ENCODE peak calls at places on chromosome 5, in four cellular contexts. One of them, this sample, is unnamed.

GRCh38 chr5:117889592-117889991 is 1098.8 kb downstream of the DTWD2 start:
- DNase-seq in GM23248: no peak
- DNase-seq in mesenchymal stem cell: peak
- DNase-seq in adipocyte: peak
- DNase-seq in this sample: no peak

GRCh38 chr5:151556808-151557207 is 34.3 kb downstream of the FAT2 start:
- DNase-seq in adipocyte: no peak
- DNase-seq in GM23248: no peak
- DNase-seq in mesenchymal stem cell: no peak
- DNase-seq in this sample: peak

GRCh38 chr5:72749362-72749997 is 67.0 kb upstream of the TNPO1 start:
- DNase-seq in adipocyte: no peak
- DNase-seq in GM23248: no peak
- DNase-seq in mesenchymal stem cell: no peak
- DNase-seq in this sample: peak

GRCh38 chr5:44875661-44876250 is 67.0 kb downstream of the MRPS30 start:
- DNase-seq in adipocyte: no peak
- DNase-seq in mesenchymal stem cell: peak
- DNase-seq in GM23248: peak
- DNase-seq in this sample: no peak

GRCh38 chr5:149656576-149657182 is 73.4 kb upstream of the PPARGC1B start:
- DNase-seq in mesenchymal stem cell: no peak
- DNase-seq in GM23248: peak
- DNase-seq in adipocyte: no peak
- DNase-seq in this sample: peak

GRCh38 chr5:134175874-134176522 is 752 bp downstream of the SKP1 start:
- DNase-seq in mesenchymal stem cell: peak
- DNase-seq in adipocyte: peak
- DNase-seq in GM23248: peak
- DNase-seq in this sample: no peak

GRCh38 chr5:147898875-147899401 is 7.4 kb downstream of the C5orf46 start:
- DNase-seq in adipocyte: no peak
- DNase-seq in mesenchymal stem cell: no peak
- DNase-seq in GM23248: no peak
- DNase-seq in this sample: no peak

GRCh38 chr5:107519900-107520354 is 150.8 kb downstream of the EFNA5 start:
- DNase-seq in mesenchymal stem cell: peak
- DNase-seq in GM23248: peak
- DNase-seq in adipocyte: no peak
- DNase-seq in this sample: no peak

GRCh38 chr5:148443998-148444397 is 60.2 kb downstream of the FBXO38 start:
- DNase-seq in adipocyte: peak
- DNase-seq in GM23248: peak
- DNase-seq in mesenchymal stem cell: peak
- DNase-seq in this sample: peak

GRCh38 chr5:153147891-153148623 is 342.4 kb upstream of the GRIA1 start:
- DNase-seq in GM23248: peak
- DNase-seq in mesenchymal stem cell: peak
- DNase-seq in adipocyte: no peak
- DNase-seq in this sample: peak

GRCh38 chr5:74837115-74837514 is 29.1 kb downstream of the FAM169A start:
- DNase-seq in mesenchymal stem cell: no peak
- DNase-seq in adipocyte: no peak
- DNase-seq in GM23248: no peak
- DNase-seq in this sample: no peak

GRCh38 chr5:139788294-139788875 is 7.2 kb upstream of the PSD2 start:
- DNase-seq in adipocyte: no peak
- DNase-seq in mesenchymal stem cell: no peak
- DNase-seq in GM23248: peak
- DNase-seq in this sample: peak

GRCh38 chr5:145585443-145586148 is 249.5 kb downstream of the PRELID2 start:
- DNase-seq in adipocyte: no peak
- DNase-seq in GM23248: no peak
- DNase-seq in mesenchymal stem cell: no peak
- DNase-seq in this sample: no peak

GRCh38 chr5:146962801-146963355 is 84.3 kb upstream of the PPP2R2B start:
- DNase-seq in GM23248: peak
- DNase-seq in mesenchymal stem cell: peak
- DNase-seq in adipocyte: peak
- DNase-seq in this sample: no peak

GRCh38 chr5:77972545-77973252 is 196.6 kb upstream of the TBCA start:
- DNase-seq in mesenchymal stem cell: no peak
- DNase-seq in GM23248: peak
- DNase-seq in adipocyte: peak
- DNase-seq in this sample: peak

GRCh38 chr5:134554319-134555222 is 29.1 kb downstream of the JADE2 start:
- DNase-seq in adipocyte: peak
- DNase-seq in GM23248: peak
- DNase-seq in mesenchymal stem cell: peak
- DNase-seq in this sample: no peak

GRCh38 chr5:179839328-179840256 is 18.9 kb downstream of the SQSTM1 start:
- DNase-seq in GM23248: no peak
- DNase-seq in adipocyte: no peak
- DNase-seq in mesenchymal stem cell: peak
- DNase-seq in this sample: no peak

GRCh38 chr5:169052207-169052606 is 248.7 kb downstream of the SLIT3 start:
- DNase-seq in adipocyte: peak
- DNase-seq in GM23248: peak
- DNase-seq in mesenchymal stem cell: no peak
- DNase-seq in this sample: no peak

GRCh38 chr5:80216753-80217596 is 38.9 kb downstream of the SERINC5 start:
- DNase-seq in GM23248: peak
- DNase-seq in adipocyte: no peak
- DNase-seq in mesenchymal stem cell: no peak
- DNase-seq in this sample: no peak

GRCh38 chr5:118545050-118545449 is 443.3 kb downstream of the DTWD2 start:
- DNase-seq in GM23248: no peak
- DNase-seq in adipocyte: no peak
- DNase-seq in mesenchymal stem cell: no peak
- DNase-seq in this sample: no peak

GRCh38 chr5:131000289-131000688 is 164.8 kb downstream of the HINT1 start:
- DNase-seq in GM23248: no peak
- DNase-seq in adipocyte: no peak
- DNase-seq in mesenchymal stem cell: no peak
- DNase-seq in this sample: no peak

GRCh38 chr5:123262275-123262823 is 160.9 kb downstream of the CEP120 start:
- DNase-seq in GM23248: peak
- DNase-seq in adipocyte: peak
- DNase-seq in mesenchymal stem cell: no peak
- DNase-seq in this sample: no peak

GRCh38 chr5:84961193-84961592 is 576.5 kb upstream of the EDIL3 start:
- DNase-seq in adipocyte: no peak
- DNase-seq in mesenchymal stem cell: no peak
- DNase-seq in GM23248: no peak
- DNase-seq in this sample: no peak

GRCh38 chr5:151924564-151925395 is at the start of gene GLRA1:
- DNase-seq in GM23248: peak
- DNase-seq in adipocyte: peak
- DNase-seq in mesenchymal stem cell: peak
- DNase-seq in this sample: peak

GRCh38 chr5:169173372-169173771 is 127.6 kb downstream of the SLIT3 start:
- DNase-seq in GM23248: peak
- DNase-seq in adipocyte: peak
- DNase-seq in mesenchymal stem cell: no peak
- DNase-seq in this sample: no peak

GRCh38 chr5:1827410-1828397 is 26.5 kb downstream of the NDUFS6 start:
- DNase-seq in mesenchymal stem cell: no peak
- DNase-seq in GM23248: no peak
- DNase-seq in adipocyte: no peak
- DNase-seq in this sample: peak

GRCh38 chr5:10153394-10153793 is 96.3 kb downstream of the ATPSCKMT start:
- DNase-seq in mesenchymal stem cell: no peak
- DNase-seq in adipocyte: no peak
- DNase-seq in GM23248: no peak
- DNase-seq in this sample: no peak

GRCh38 chr5:1265026-1265425 is 29.8 kb downstream of the TERT start:
- DNase-seq in mesenchymal stem cell: no peak
- DNase-seq in adipocyte: no peak
- DNase-seq in GM23248: no peak
- DNase-seq in this sample: no peak

GRCh38 chr5:81708889-81709288 is 42.0 kb downstream of the SSBP2 start:
- DNase-seq in GM23248: no peak
- DNase-seq in adipocyte: no peak
- DNase-seq in mesenchymal stem cell: no peak
- DNase-seq in this sample: no peak

GRCh38 chr5:145858929-145859328 is 13.9 kb downstream of the GRXCR2 start:
- DNase-seq in adipocyte: peak
- DNase-seq in GM23248: peak
- DNase-seq in mesenchymal stem cell: no peak
- DNase-seq in this sample: no peak

GRCh38 chr5:52531105-52531504 is 256.6 kb upstream of the ITGA1 start:
- DNase-seq in mesenchymal stem cell: no peak
- DNase-seq in GM23248: no peak
- DNase-seq in adipocyte: no peak
- DNase-seq in this sample: peak

GRCh38 chr5:59856324-59856723 is 37.2 kb downstream of the PDE4D start:
- DNase-seq in mesenchymal stem cell: no peak
- DNase-seq in adipocyte: no peak
- DNase-seq in GM23248: no peak
- DNase-seq in this sample: no peak

GRCh38 chr5:132294728-132295504 is 722 bp downstream of the SLC22A4 start:
- DNase-seq in mesenchymal stem cell: peak
- DNase-seq in adipocyte: peak
- DNase-seq in GM23248: peak
- DNase-seq in this sample: peak

GRCh38 chr5:14685757-14686156 is 21.2 kb downstream of the OTULIN start:
- DNase-seq in GM23248: peak
- DNase-seq in mesenchymal stem cell: peak
- DNase-seq in adipocyte: peak
- DNase-seq in this sample: peak

GRCh38 chr5:25119654-25120053 is 474.9 kb upstream of the CDH10 start:
- DNase-seq in mesenchymal stem cell: peak
- DNase-seq in GM23248: peak
- DNase-seq in adipocyte: peak
- DNase-seq in this sample: no peak

DNA sequence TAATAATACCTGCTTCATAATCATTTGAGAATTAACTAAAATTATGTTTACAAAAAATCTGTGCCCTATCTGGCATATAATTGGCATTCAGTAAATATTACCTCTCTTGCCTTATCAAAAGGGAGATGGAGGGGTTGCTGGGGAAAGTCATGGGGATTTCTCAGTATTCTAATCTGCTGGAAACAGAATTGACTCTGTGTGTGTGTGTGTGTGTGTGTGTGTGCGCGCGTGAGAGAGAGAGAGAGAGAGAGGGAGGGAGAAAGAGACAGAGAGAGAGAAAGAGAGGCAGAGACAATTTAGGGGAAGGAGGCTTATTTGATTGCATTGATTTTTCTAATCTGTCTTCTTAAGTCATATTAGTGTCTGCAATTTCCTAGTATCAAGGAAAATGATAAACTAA is 20.3 kb downstream of the ZNF474 start:
- DNase-seq in mesenchymal stem cell: no peak
- DNase-seq in adipocyte: no peak
- DNase-seq in GM23248: no peak
- DNase-seq in this sample: no peak
- H3K4me3 ChIP-seq in mesenchymal stem cell: no peak
- H3K4me3 ChIP-seq in adipocyte: peak
- H3K4me3 ChIP-seq in GM23248: peak
- H3K4me3 ChIP-seq in this sample: no peak

DNA sequence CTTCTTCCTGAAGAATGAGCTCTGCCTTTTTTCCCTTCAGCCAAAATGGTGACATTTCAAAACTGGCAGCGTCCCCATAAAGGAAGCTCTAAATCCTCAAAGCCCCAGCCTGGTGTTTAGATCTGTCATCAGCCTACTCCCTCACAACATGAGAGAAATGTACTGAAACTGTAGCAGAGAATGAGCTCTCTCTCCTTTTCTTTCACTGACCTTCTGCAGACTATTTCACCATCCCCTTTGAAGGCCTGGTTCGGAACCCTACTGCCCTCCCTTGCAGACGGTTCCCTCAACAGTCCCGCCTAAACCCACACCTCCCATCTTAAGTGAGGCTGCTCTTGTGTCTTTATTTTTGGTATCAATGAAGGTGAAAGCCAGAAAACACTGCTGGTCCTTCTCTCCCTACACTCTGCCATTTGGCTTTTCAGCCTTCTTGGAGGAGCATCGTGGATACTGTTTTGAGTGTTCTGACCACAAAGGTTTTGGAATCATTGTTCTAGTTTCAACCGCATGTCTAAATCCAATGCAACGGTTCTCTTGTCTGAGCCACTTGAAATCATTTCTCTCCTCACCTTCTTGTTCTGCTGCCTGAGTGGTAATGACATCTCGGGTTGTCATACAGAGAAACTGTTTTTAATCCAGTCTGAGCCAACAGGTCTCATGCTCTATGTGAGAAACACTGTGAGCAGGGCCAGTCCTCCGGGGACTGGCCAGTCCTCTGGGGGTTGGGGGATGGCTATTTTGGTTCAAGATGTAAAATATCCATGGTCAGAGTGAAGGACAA is 39.0 kb downstream of the ITK start:
- DNase-seq in adipocyte: peak
- DNase-seq in mesenchymal stem cell: no peak
- DNase-seq in GM23248: peak
- DNase-seq in this sample: no peak
- H3K9ac ChIP-seq in adipocyte: no peak
- H3K9ac ChIP-seq in mesenchymal stem cell: no peak
- H3K9ac ChIP-seq in GM23248: no peak
- H3K9ac ChIP-seq in this sample: no peak

GRCh38 chr5:138354926-138355378 is 2.5 kb downstream of the KDM3B start:
- DNase-seq in adipocyte: peak
- DNase-seq in mesenchymal stem cell: peak
- DNase-seq in GM23248: peak
- DNase-seq in this sample: peak
- H3K4me3 ChIP-seq in adipocyte: peak
- H3K4me3 ChIP-seq in mesenchymal stem cell: peak
- H3K4me3 ChIP-seq in GM23248: peak
- H3K4me3 ChIP-seq in this sample: peak

DNA sequence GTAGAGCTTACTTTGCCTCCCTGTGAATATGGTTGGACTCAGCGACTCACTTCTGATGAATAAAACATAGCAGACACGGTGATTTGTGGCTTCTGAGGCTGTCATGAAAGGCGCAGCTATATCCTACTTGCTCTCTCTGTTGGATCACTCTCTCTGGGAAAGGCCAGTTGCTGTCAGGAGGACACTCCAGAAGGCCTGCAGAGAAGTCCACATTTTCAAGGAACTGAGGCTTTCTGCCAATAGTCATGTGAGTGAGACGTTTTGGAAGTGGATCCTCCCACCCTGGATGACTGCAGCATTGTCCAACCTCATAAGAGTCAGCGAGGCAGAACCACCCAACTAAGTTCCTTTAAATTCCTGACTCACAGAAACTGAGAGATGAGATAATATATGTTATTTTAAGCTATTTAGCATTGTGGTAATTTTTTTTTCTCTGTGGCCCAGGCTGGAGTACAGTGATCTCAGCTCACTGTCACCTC is 156.0 kb upstream of the MAST4 start:
- DNase-seq in adipocyte: no peak
- DNase-seq in GM23248: peak
- DNase-seq in mesenchymal stem cell: peak
- DNase-seq in this sample: no peak
- H3K9ac ChIP-seq in adipocyte: no peak
- H3K9ac ChIP-seq in GM23248: peak
- H3K9ac ChIP-seq in mesenchymal stem cell: peak
- H3K9ac ChIP-seq in this sample: no peak